ENCODE peak calls at places on chromosomes 5 and 9, in nine cellular contexts. C is stimulated activated CD8-positive, alpha-beta memory T cell treated with anti-CD3 and anti-CD28 coated beads, Interleukin-7, amount 100 ng/mL, for 1 hour; G is frontal cortex; L is HFFc6; Y is posterior vena cava; H is ovary; T is AG09319; O is spleen; M is astrocyte of the hippocampus. W is an unnamed sample.

GRCh38 chr5:75040973-75041372 is 11.4 kb downstream of the GCNT4 start:
- DNase-seq in C (no peak), H (no peak), L (peak), M (peak), O (no peak), G (no peak), Y (no peak), T (no peak), W (no peak)

GRCh38 chr5:172361566-172362238 is 78.1 kb upstream of the UBTD2 start:
- DNase-seq in M (peak), C (no peak), Y (no peak), H (no peak), L (peak), O (no peak), T (peak), G (no peak), W (peak)

GRCh38 chr5:139678751-139679750 is 30.9 kb downstream of the CXXC5 start:
- DNase-seq in C (no peak), Y (no peak), L (peak), M (peak), G (no peak), O (no peak), T (no peak), H (no peak), W (no peak)

GRCh38 chr9:134329886-134330285 is 3.6 kb downstream of the RXRA start:
- DNase-seq in C (no peak), G (no peak), O (no peak), T (no peak), Y (no peak), M (no peak), H (peak), L (no peak), W (no peak)

GRCh38 chr9:69773258-69773657 is 13.4 kb upstream of the PTAR1 start:
- DNase-seq in O (no peak), L (no peak), H (no peak), C (no peak), M (no peak), T (no peak), G (no peak), Y (no peak), W (no peak)

GRCh38 chr9:121319394-121319780 is 50.7 kb downstream of the STOM start:
- DNase-seq in T (no peak), M (no peak), G (no peak), H (no peak), Y (no peak), C (no peak), L (no peak), O (no peak), W (no peak)

GRCh38 chr5:159781626-159782157 is 134.6 kb upstream of the ADRA1B start:
- DNase-seq in T (no peak), L (no peak), C (no peak), G (no peak), H (no peak), Y (no peak), M (no peak), O (no peak), W (no peak)

GRCh38 chr5:38660194-38660668 is 103.8 kb upstream of the LIFR start:
- DNase-seq in M (no peak), H (no peak), T (no peak), G (no peak), Y (no peak), C (no peak), L (no peak), O (no peak), W (no peak)

GRCh38 chr9:32879335-32879734 is 96.0 kb downstream of the TMEM215 start:
- DNase-seq in H (no peak), T (no peak), O (no peak), G (no peak), M (peak), L (no peak), C (no peak), Y (no peak), W (no peak)

GRCh38 chr9:38087934-38088925 is 19.2 kb upstream of the SHB start:
- DNase-seq in Y (peak), O (peak), M (peak), T (no peak), H (peak), G (peak), L (peak), C (no peak), W (peak)

GRCh38 chr5:73274121-73274520 is 101.1 kb downstream of the TMEM174 start:
- DNase-seq in H (no peak), G (no peak), Y (no peak), C (no peak), M (no peak), T (no peak), L (no peak), O (no peak), W (no peak)

GRCh38 chr9:134268308-134268724 is 57.9 kb upstream of the RXRA start:
- DNase-seq in C (no peak), T (no peak), Y (no peak), L (no peak), M (no peak), O (peak), G (no peak), H (no peak), W (no peak)